ENCODE peak calls at places on chromosome 18, in six cellular contexts. A is heart left ventricle, G is fibroblast of lung, P is tibial nerve, V is testis, M is lower leg skin. U is an unnamed sample.

GRCh38 chr18:48161201-48161910 is 230.9 kb upstream of the SMAD2 start:
- DNase-seq in A (peak), G (peak), P (peak), V (peak), M (peak), U (peak)

GRCh38 chr18:68779169-68779568 is 18.7 kb upstream of the CCDC102B start:
- DNase-seq in A (no peak), G (peak), P (no peak), V (no peak), M (no peak), U (no peak)

GRCh38 chr18:62625019-62625418 is 90.3 kb upstream of the PHLPP1 start:
- DNase-seq in A (no peak), G (no peak), P (no peak), V (peak), M (peak), U (no peak)

GRCh38 chr18:74116628-74117554 is 30.7 kb downstream of the FBXO15 start:
- DNase-seq in A (no peak), G (peak), P (no peak), V (peak), M (no peak), U (no peak)

GRCh38 chr18:9736942-9737813 is 29.1 kb downstream of the RAB31 start:
- DNase-seq in A (no peak), G (no peak), P (no peak), V (no peak), M (no peak), U (no peak)

GRCh38 chr18:3214855-3215637 is 4.7 kb downstream of the MYOM1 start:
- DNase-seq in A (no peak), G (no peak), P (no peak), V (peak), M (no peak), U (no peak)

GRCh38 chr18:61546598-61546997 is 213.4 kb downstream of the CDH20 start:
- DNase-seq in A (no peak), G (peak), P (no peak), V (no peak), M (no peak), U (no peak)

GRCh38 chr18:32595735-32596134 is 125.1 kb upstream of the GAREM1 start:
- DNase-seq in A (no peak), G (no peak), P (no peak), V (no peak), M (no peak), U (no peak)

GRCh38 chr18:7415081-7415894 is 151.8 kb upstream of the PTPRM start:
- DNase-seq in A (no peak), G (no peak), P (no peak), V (no peak), M (no peak), U (no peak)

GRCh38 chr18:34647251-34647650 is 62.8 kb upstream of the DTNA start:
- DNase-seq in A (no peak), G (no peak), P (no peak), V (peak), M (no peak), U (no peak)

GRCh38 chr18:37844209-37844970 is 278.8 kb upstream of the CELF4 start:
- DNase-seq in A (no peak), G (no peak), P (no peak), V (no peak), M (no peak), U (no peak)

GRCh38 chr18:38368246-38368645 is 802.6 kb upstream of the CELF4 start:
- DNase-seq in A (no peak), G (no peak), P (no peak), V (no peak), M (no peak), U (no peak)

GRCh38 chr18:9017170-9017899 is 85.2 kb upstream of the NDUFV2 start:
- DNase-seq in A (peak), G (peak), P (peak), V (peak), M (peak), U (peak)

GRCh38 chr18:72910045-72910444 is 42.3 kb upstream of the NETO1 start:
- DNase-seq in A (no peak), G (no peak), P (no peak), V (no peak), M (no peak), U (no peak)

GRCh38 chr18:54983041-54983686 is 23.9 kb upstream of the CCDC68 start:
- DNase-seq in A (no peak), G (peak), P (no peak), V (no peak), M (no peak), U (no peak)

GRCh38 chr18:63316612-63317555 is 2.7 kb downstream of the BCL2 start:
- DNase-seq in A (no peak), G (no peak), P (no peak), V (no peak), M (no peak), U (no peak)

GRCh38 chr18:48649231-48649630 is 110.4 kb downstream of the CTIF start:
- DNase-seq in A (no peak), G (no peak), P (no peak), V (no peak), M (no peak), U (no peak)

GRCh38 chr18:49813071-49813320 is 337 bp downstream of the ACAA2 start:
- DNase-seq in A (peak), G (peak), P (no peak), V (no peak), M (peak), U (no peak)
- H3K4me3 ChIP-seq in A (peak), G (peak), P (peak), V (peak), M (peak), U (peak)

GRCh38 chr18:12254820-12255511 is 805 bp downstream of the CIDEA start:
- DNase-seq in A (no peak), G (no peak), P (no peak), V (no peak), M (no peak), U (no peak)

GRCh38 chr18:12254137-12254819 is at the start of gene CIDEA:
- DNase-seq in A (peak), G (no peak), P (no peak), V (no peak), M (no peak), U (no peak)

GRCh38 chr18:12253027-12253426 is 1.1 kb upstream of the CIDEA start:
- DNase-seq in A (no peak), G (no peak), P (no peak), V (no peak), M (no peak), U (no peak)

GRCh38 chr18:12252061-12252460 is 2.1 kb upstream of the CIDEA start:
- DNase-seq in A (no peak), G (no peak), P (no peak), V (no peak), M (no peak), U (no peak)

GRCh38 chr18:12253517-12254136 is 534 bp upstream of the CIDEA start:
- DNase-seq in A (peak), G (no peak), P (no peak), V (peak), M (no peak), U (no peak)
- H3K4me3 ChIP-seq in A (peak), G (no peak), P (peak), V (no peak), M (no peak), U (peak)

DNA sequence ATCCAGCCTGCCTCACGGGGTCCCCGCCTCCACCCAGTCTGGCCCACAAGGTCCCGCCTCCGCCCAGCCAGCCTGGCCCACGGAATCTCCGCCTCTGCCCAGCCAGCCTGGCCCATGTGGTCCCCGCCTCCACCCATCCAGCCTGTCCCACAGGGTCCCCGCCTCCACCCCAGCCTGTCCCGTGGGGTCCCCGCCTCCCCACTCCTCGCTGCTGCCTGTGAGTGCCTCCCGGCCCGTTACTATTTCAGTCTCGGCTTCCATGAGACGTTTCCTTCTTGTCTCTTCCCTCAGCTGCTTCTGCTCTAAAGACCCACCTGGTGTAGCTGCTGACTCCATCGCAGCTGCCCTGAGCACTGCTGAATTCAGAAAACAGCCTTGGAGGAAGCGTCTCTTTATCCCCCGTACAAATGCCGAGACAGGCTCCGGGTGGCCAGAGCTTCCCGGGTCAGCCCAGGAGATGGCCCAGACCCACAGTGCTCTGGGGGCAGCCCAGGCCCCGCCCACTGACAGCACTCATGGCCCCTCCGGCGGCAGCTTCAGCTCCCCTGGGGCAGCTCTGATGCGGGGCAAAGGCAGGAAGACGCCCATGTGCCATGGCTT is 69.8 kb downstream of the NFATC1 start:
- DNase-seq in A (no peak), G (no peak), P (no peak), V (no peak), M (no peak), U (no peak)
- H3K4me3 ChIP-seq in A (no peak), G (no peak), P (no peak), V (no peak), M (no peak), U (no peak)

DNA sequence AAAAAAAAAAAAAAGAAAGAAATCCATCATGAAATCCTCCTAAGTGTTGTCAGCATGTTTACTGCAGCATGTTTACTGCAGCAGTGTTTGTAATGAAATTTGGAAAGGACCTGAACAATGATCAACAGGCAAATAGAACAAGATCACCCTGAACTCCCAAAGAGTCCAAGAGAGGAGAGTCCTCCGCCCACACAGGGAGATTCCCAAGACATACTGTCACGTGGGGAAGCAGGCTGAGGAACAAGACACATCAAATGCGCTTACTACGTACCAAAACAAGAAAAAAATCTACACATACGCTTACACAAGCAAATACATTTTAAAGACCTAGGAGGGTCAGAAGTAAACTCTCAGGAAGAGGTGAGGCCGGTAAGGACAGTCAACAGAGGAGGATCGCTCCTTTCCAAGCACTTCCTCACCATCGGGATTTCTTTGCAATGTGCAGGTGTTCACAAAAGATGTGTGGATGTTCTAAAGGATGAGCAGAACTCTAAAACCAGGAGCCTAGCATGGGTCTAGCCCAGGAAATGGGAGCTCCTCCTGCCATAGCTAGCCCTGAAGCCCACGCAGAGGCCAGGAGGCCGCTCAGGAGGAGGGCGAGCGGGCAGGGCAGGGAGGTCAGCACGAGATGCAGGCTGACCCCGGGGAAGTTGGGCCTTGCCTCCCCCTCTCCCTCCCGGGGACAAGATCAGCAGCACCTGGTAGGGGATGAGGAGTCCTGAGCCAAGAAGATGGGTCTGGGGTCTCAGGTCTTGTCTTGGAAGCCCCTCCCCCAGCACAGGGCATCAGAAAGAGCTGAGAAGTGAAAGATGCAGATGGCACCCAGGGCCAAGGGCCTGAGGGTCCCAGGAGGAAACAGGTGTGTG is 66.4 kb downstream of the ZNF516 start:
- DNase-seq in A (no peak), G (no peak), P (no peak), V (peak), M (no peak), U (no peak)
- H3K4me3 ChIP-seq in A (no peak), G (no peak), P (no peak), V (no peak), M (no peak), U (no peak)

DNA sequence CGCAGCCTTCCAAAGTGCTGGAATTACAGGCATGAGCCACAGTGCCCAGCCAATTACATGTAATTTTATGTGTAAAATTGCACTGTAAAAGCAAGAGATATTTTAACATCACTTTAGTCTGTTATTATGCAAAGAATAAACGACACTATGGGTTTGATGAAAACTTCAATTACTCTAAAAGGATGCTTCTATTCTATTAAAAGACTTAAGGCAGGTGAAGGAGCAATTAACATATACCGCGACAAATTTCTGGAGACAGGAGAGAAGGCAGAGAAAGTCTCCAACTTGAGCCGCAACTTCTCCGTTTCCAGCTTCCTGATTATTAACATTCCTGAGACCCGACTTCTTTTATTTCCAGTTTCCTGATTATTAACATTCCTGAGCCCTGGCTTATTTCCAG is 53.7 kb downstream of the FAM210A start:
- DNase-seq in A (no peak), G (no peak), P (no peak), V (no peak), M (no peak), U (no peak)
- H3K4me3 ChIP-seq in A (no peak), G (no peak), P (no peak), V (no peak), M (no peak), U (no peak)

GRCh38 chr18:21369146-21369545 is 127.1 kb downstream of the GREB1L start:
- DNase-seq in A (no peak), G (no peak), P (no peak), V (no peak), M (no peak), U (no peak)
- H3K4me3 ChIP-seq in A (no peak), G (no peak), P (no peak), V (no peak), M (no peak), U (no peak)

U was measured in prostate gland.